ENCODE peak calls at places on chromosome 6, in six cellular contexts. Z, F, C, K, R and X are unnamed samples.

GRCh38 chr6:170091000-170091638 is 199.8 kb downstream of the DLL1 start:
- DNase-seq in C (no peak), F (no peak), Z (no peak), R (peak; percentile 6), K (no peak), X (no peak)

GRCh38 chr6:146028250-146028789 is 542 bp upstream of the GRM1 start:
- DNase-seq in Z (peak; percentile 58), C (no peak), F (peak; percentile 48), K (peak; percentile 74), R (peak; percentile 64), X (peak; percentile 48)

GRCh38 chr6:153568601-153569000 is 437.5 kb upstream of the RGS17 start:
- DNase-seq in Z (no peak), R (no peak), K (peak; percentile 83), C (no peak), F (no peak), X (no peak)

GRCh38 chr6:18148304-18149025 is 6.4 kb downstream of the TPMT start:
- DNase-seq in Z (no peak), F (no peak), C (no peak), R (no peak), K (peak; percentile 92), X (no peak)

GRCh38 chr6:36599791-36600209 is 5.6 kb downstream of the SRSF3 start:
- DNase-seq in Z (peak; percentile 51), R (peak; percentile 37), K (peak; percentile 68), F (peak; percentile 77), C (peak; percentile 56), X (no peak)

GRCh38 chr6:139338845-139339244 is 35.6 kb downstream of the CITED2 start:
- DNase-seq in Z (no peak), K (peak; percentile 78), C (no peak), R (no peak), F (no peak), X (no peak)

GRCh38 chr6:15543262-15543917 is 119.4 kb downstream of the DTNBP1 start:
- DNase-seq in C (no peak), R (no peak), F (no peak), K (no peak), Z (no peak), X (no peak)

GRCh38 chr6:105069821-105070445 is 109.9 kb downstream of the POPDC3 start:
- DNase-seq in Z (no peak), F (no peak), R (no peak), K (peak; percentile 57), C (no peak), X (no peak)

GRCh38 chr6:156102129-156102528 is 646.5 kb upstream of the NOX3 start:
- DNase-seq in C (no peak), F (no peak), K (peak; percentile 1), R (no peak), Z (no peak), X (no peak)

GRCh38 chr6:137880633-137881521 is 13.8 kb downstream of the TNFAIP3 start:
- DNase-seq in K (no peak), C (peak; percentile 44), Z (no peak), R (no peak), F (no peak), X (peak; percentile 49)

GRCh38 chr6:44522871-44523270 is 135.4 kb downstream of the CDC5L start:
- DNase-seq in C (no peak), R (no peak), K (no peak), F (no peak), Z (no peak), X (no peak)

GRCh38 chr6:35093783-35094182 is 47.4 kb downstream of the TCP11 start:
- DNase-seq in K (no peak), F (no peak), C (no peak), R (no peak), Z (peak; percentile 4), X (no peak)

GRCh38 chr6:35099116-35099515 is 42.0 kb downstream of the TCP11 start:
- DNase-seq in K (no peak), R (no peak), F (no peak), C (no peak), Z (no peak), X (no peak)

GRCh38 chr6:35094183-35094582 is 47.0 kb downstream of the TCP11 start:
- DNase-seq in F (no peak), Z (no peak), R (no peak), C (no peak), K (peak; percentile 20), X (no peak)

GRCh38 chr6:35093118-35093445 is 48.1 kb downstream of the TCP11 start:
- DNase-seq in K (no peak), R (no peak), Z (no peak), F (no peak), C (no peak), X (no peak)

GRCh38 chr6:35096129-35096852 is 44.8 kb downstream of the TCP11 start:
- DNase-seq in C (no peak), Z (peak; percentile 26), K (peak; percentile 79), F (no peak), R (no peak), X (no peak)
- H3K27ac ChIP-seq in C (no peak overlapping the region), Z (peak overlapping the region; percentile 61), K (peak overlapping the region; percentile 44), F (no peak overlapping the region), R (no peak overlapping the region), X (peak overlapping the region; percentile 56)

DNA sequence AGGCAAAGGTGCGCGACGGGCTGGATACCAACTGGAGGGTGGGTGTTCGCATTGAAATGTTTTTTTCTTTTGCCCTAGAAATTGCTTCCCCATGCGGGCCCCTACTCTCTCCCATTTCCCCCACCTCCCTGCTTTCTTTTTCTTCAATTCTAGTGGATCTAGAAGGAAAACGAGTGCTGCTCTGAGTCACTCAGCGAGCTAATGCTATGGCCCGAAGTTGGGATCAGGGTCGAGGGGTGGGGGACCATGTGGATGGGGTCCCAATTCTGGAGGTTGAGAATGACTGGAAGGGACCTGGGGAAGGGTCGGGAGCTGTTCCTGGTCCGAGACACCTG is 71.5 kb downstream of the SOX4 start:
- DNase-seq in K (peak; percentile 45), R (no peak), Z (no peak), C (no peak), F (no peak), X (no peak)
- H3K4me3 ChIP-seq in K (peak overlapping the region; percentile 64), R (no peak overlapping the region), Z (no peak overlapping the region), C (no peak overlapping the region), F (no peak overlapping the region), X (peak overlapping the region; percentile 76)

GRCh38 chr6:34148864-34149810 is 3.2 kb upstream of the GRM4 start:
- DNase-seq in K (no peak), Z (peak; percentile 11), C (no peak), R (no peak), F (peak; percentile 9), X (no peak)
- H3K27me3 ChIP-seq in K (peaks cover 31% of the 10 kb centered on the region), Z (peaks cover 52% of the 10 kb centered on the region), C (peaks cover 30% of the 10 kb centered on the region), R (peaks cover 38% of the 10 kb centered on the region), F (peaks cover 31% of the 10 kb centered on the region), X (peaks cover 94% of the 10 kb centered on the region)

GRCh38 chr6:158391276-158391675 is 79.0 kb downstream of the TULP4 start:
- DNase-seq in C (no peak), F (no peak), Z (no peak), K (no peak), R (no peak), X (no peak)

GRCh38 chr6:158387036-158387435 is 74.8 kb downstream of the TULP4 start:
- DNase-seq in C (no peak), K (no peak), F (no peak), R (no peak), Z (no peak), X (no peak)

GRCh38 chr6:158389188-158389919 is 77.1 kb downstream of the TULP4 start:
- DNase-seq in R (no peak), K (peak; percentile 36), Z (no peak), C (no peak), F (no peak), X (no peak)

GRCh38 chr6:158387578-158387977 is 75.3 kb downstream of the TULP4 start:
- DNase-seq in F (no peak), Z (no peak), R (no peak), K (no peak), C (no peak), X (no peak)

GRCh38 chr6:158388727-158389126 is 76.5 kb downstream of the TULP4 start:
- DNase-seq in C (no peak), K (no peak), Z (no peak), R (no peak), F (no peak), X (no peak)
- H3K27ac ChIP-seq in C (no peak overlapping the region), K (no peak overlapping the region), Z (no peak overlapping the region), R (no peak overlapping the region), F (no peak overlapping the region), X (no peak overlapping the region)

DNA sequence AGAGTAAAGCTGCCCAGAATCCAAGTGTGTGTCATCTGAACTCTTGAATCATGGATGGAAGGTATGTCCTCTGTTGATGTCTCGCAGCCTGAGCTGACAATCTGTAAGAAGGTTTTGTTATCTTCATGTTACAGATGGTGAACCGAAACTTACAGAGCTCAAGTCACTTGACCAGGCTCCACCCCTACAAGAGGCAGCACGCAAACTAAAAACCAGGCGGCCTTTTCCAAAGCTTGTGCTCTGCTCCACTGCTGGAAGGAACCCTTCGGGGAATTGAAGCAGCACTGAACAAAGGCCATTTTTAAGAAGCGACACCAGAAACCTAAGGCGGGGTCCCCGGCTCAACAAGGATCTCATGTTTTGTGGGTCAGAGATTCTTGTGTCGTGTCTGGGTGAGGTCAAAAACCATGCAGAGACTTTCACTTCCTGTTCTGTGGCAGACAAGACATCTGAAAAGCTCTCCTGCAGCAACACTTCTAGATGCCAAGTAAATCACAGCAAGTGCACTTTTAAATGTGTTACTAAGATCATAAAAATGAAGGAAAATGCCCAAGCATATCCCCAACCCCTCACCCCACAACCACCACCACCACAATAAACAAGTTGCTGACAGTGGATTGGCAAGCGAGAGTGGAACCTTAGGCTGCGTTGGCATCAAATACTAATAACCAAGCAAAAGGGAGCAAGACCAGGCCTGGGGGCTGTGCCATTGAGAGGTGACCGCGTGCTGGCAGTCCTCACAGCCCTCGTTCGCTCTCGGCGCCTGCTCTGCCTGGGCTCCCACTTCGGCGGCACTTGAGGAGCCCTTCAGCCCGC is 27.3 kb downstream of the NQO2 start:
- DNase-seq in K (no peak), R (no peak), F (peak; percentile 49), Z (no peak), C (no peak), X (no peak)
- H3K4me3 ChIP-seq in K (no peak overlapping the region), R (no peak overlapping the region), F (peak overlapping the region; percentile 16), Z (no peak overlapping the region), C (peak overlapping the region; percentile 31), X (no peak overlapping the region)

DNA sequence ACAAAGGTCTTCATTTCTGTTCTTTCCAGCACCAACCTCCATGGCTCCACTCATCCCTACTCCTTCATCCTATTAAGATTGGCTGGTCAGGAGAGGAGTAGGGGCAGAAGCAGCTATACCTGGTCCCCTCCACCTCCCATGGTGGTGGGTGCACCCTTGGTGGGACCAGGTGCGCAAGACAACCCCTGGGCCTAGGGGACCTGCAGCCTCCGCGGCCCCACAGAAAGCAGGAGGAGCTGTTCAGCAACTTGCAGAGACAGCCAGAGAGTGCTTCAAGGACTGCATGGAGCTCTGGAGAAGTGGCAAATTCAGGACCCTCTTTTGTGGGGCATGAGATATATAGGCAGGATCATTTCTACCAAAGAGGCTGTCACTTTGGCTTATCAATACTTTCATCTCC is 9.8 kb downstream of the ULBP2 start:
- DNase-seq in Z (no peak), F (no peak), K (no peak), R (no peak), C (no peak), X (no peak)
- H3K27me3 ChIP-seq in Z (peaks cover 47% of the 10 kb centered on the region), F (peaks cover 34% of the 10 kb centered on the region), K (peaks cover 31% of the 10 kb centered on the region), R (peaks cover 52% of the 10 kb centered on the region), C (peaks cover 23% of the 10 kb centered on the region), X (peaks cover 88% of the 10 kb centered on the region)